ENCODE peak calls at places on chromosomes 7 and 10, in five cellular contexts. One of them, this sample, is unnamed.

GRCh38 chr7:39663263-39663662 is 39.9 kb downstream of the RALA start:
- DNase-seq in transverse colon: no peak
- DNase-seq in left ventricle myocardium inferior: no peak
- DNase-seq in lower leg skin: no peak
- DNase-seq in progenitor cell of endocrine pancreas: no peak
- DNase-seq in this sample: no peak

GRCh38 chr7:50415844-50416243 is 34.3 kb downstream of the FIGNL1 start:
- DNase-seq in transverse colon: no peak
- DNase-seq in left ventricle myocardium inferior: no peak
- DNase-seq in lower leg skin: no peak
- DNase-seq in progenitor cell of endocrine pancreas: no peak
- DNase-seq in this sample: no peak

GRCh38 chr10:127612-128432 is 7.4 kb upstream of the ZMYND11 start:
- DNase-seq in transverse colon: peak
- DNase-seq in left ventricle myocardium inferior: no peak
- DNase-seq in lower leg skin: no peak
- DNase-seq in progenitor cell of endocrine pancreas: no peak
- DNase-seq in this sample: peak

GRCh38 chr7:76364198-76364584 is 5.4 kb upstream of the YWHAG start:
- DNase-seq in transverse colon: no peak
- DNase-seq in left ventricle myocardium inferior: no peak
- DNase-seq in lower leg skin: no peak
- DNase-seq in progenitor cell of endocrine pancreas: no peak
- DNase-seq in this sample: no peak

GRCh38 chr7:142754681-142755575 is 5.7 kb downstream of the PRSS1 start:
- DNase-seq in transverse colon: no peak
- DNase-seq in left ventricle myocardium inferior: no peak
- DNase-seq in lower leg skin: peak
- DNase-seq in progenitor cell of endocrine pancreas: no peak
- DNase-seq in this sample: no peak

GRCh38 chr10:69738071-69738470 is 63.6 kb upstream of the COL13A1 start:
- DNase-seq in transverse colon: no peak
- DNase-seq in left ventricle myocardium inferior: no peak
- DNase-seq in lower leg skin: no peak
- DNase-seq in progenitor cell of endocrine pancreas: no peak
- DNase-seq in this sample: no peak

GRCh38 chr10:28095791-28096367 is 97.0 kb upstream of the ODAD2 start:
- DNase-seq in transverse colon: no peak
- DNase-seq in left ventricle myocardium inferior: no peak
- DNase-seq in lower leg skin: no peak
- DNase-seq in progenitor cell of endocrine pancreas: no peak
- DNase-seq in this sample: no peak

GRCh38 chr10:13470270-13470669 is 58.5 kb downstream of the BEND7 start:
- DNase-seq in transverse colon: no peak
- DNase-seq in left ventricle myocardium inferior: no peak
- DNase-seq in lower leg skin: no peak
- DNase-seq in progenitor cell of endocrine pancreas: no peak
- DNase-seq in this sample: no peak

GRCh38 chr7:135712182-135712782 is 15.7 kb downstream of the SLC13A4 start:
- DNase-seq in transverse colon: no peak
- DNase-seq in left ventricle myocardium inferior: no peak
- DNase-seq in lower leg skin: no peak
- DNase-seq in progenitor cell of endocrine pancreas: no peak
- DNase-seq in this sample: no peak

GRCh38 chr10:124640538-124641231 is 103.5 kb downstream of the FAM53B start:
- DNase-seq in transverse colon: no peak
- DNase-seq in left ventricle myocardium inferior: no peak
- DNase-seq in lower leg skin: no peak
- DNase-seq in progenitor cell of endocrine pancreas: no peak
- DNase-seq in this sample: no peak

GRCh38 chr7:31192996-31193395 is 140.9 kb downstream of the ADCYAP1R1 start:
- DNase-seq in transverse colon: peak
- DNase-seq in left ventricle myocardium inferior: peak
- DNase-seq in lower leg skin: no peak
- DNase-seq in progenitor cell of endocrine pancreas: peak
- DNase-seq in this sample: peak

GRCh38 chr10:97882142-97883091 is 32.8 kb downstream of the GOLGA7B start:
- DNase-seq in transverse colon: no peak
- DNase-seq in left ventricle myocardium inferior: no peak
- DNase-seq in lower leg skin: no peak
- DNase-seq in progenitor cell of endocrine pancreas: no peak
- DNase-seq in this sample: no peak

GRCh38 chr7:47094462-47094861 is 487.4 kb downstream of the TNS3 start:
- DNase-seq in transverse colon: no peak
- DNase-seq in left ventricle myocardium inferior: no peak
- DNase-seq in lower leg skin: no peak
- DNase-seq in progenitor cell of endocrine pancreas: no peak
- DNase-seq in this sample: no peak

GRCh38 chr7:31126976-31127375 is 74.9 kb downstream of the ADCYAP1R1 start:
- DNase-seq in transverse colon: no peak
- DNase-seq in left ventricle myocardium inferior: no peak
- DNase-seq in lower leg skin: no peak
- DNase-seq in progenitor cell of endocrine pancreas: no peak
- DNase-seq in this sample: no peak

GRCh38 chr10:58326967-58327381 is 7.8 kb upstream of the UBE2D1 start:
- DNase-seq in transverse colon: no peak
- DNase-seq in left ventricle myocardium inferior: peak
- DNase-seq in lower leg skin: peak
- DNase-seq in progenitor cell of endocrine pancreas: no peak
- DNase-seq in this sample: no peak

GRCh38 chr10:6912424-6912823 is 332.3 kb upstream of the PRKCQ start:
- DNase-seq in transverse colon: no peak
- DNase-seq in left ventricle myocardium inferior: no peak
- DNase-seq in lower leg skin: no peak
- DNase-seq in progenitor cell of endocrine pancreas: no peak
- DNase-seq in this sample: no peak

GRCh38 chr10:25263931-25264330 is 89.1 kb downstream of the GPR158 start:
- DNase-seq in transverse colon: no peak
- DNase-seq in left ventricle myocardium inferior: no peak
- DNase-seq in lower leg skin: no peak
- DNase-seq in progenitor cell of endocrine pancreas: no peak
- DNase-seq in this sample: no peak

GRCh38 chr10:97574374-97575100 is 2.0 kb downstream of the ANKRD2 start:
- DNase-seq in transverse colon: peak
- DNase-seq in left ventricle myocardium inferior: peak
- DNase-seq in lower leg skin: no peak
- DNase-seq in progenitor cell of endocrine pancreas: no peak
- DNase-seq in this sample: no peak

GRCh38 chr7:132428247-132428919 is 147.9 kb downstream of the PLXNA4 start:
- DNase-seq in transverse colon: no peak
- DNase-seq in left ventricle myocardium inferior: no peak
- DNase-seq in lower leg skin: no peak
- DNase-seq in progenitor cell of endocrine pancreas: no peak
- DNase-seq in this sample: no peak

GRCh38 chr10:120172371-120172770 is 279.8 kb downstream of the SEC23IP start:
- DNase-seq in transverse colon: no peak
- DNase-seq in left ventricle myocardium inferior: no peak
- DNase-seq in lower leg skin: no peak
- DNase-seq in progenitor cell of endocrine pancreas: no peak
- DNase-seq in this sample: no peak

GRCh38 chr10:132428486-132428885 is 31.5 kb downstream of the PWWP2B start:
- DNase-seq in transverse colon: no peak
- DNase-seq in left ventricle myocardium inferior: no peak
- DNase-seq in lower leg skin: no peak
- DNase-seq in progenitor cell of endocrine pancreas: no peak
- DNase-seq in this sample: no peak

GRCh38 chr7:116977172-116977571 is 23.9 kb downstream of the ST7 start:
- DNase-seq in transverse colon: no peak
- DNase-seq in left ventricle myocardium inferior: no peak
- DNase-seq in lower leg skin: no peak
- DNase-seq in progenitor cell of endocrine pancreas: no peak
- DNase-seq in this sample: no peak

GRCh38 chr10:61475449-61475873 is 22.3 kb upstream of the TMEM26 start:
- DNase-seq in transverse colon: no peak
- DNase-seq in left ventricle myocardium inferior: no peak
- DNase-seq in lower leg skin: no peak
- DNase-seq in progenitor cell of endocrine pancreas: no peak
- DNase-seq in this sample: no peak

GRCh38 chr7:36795451-36796021 is 71.2 kb upstream of the AOAH start:
- DNase-seq in transverse colon: no peak
- DNase-seq in left ventricle myocardium inferior: no peak
- DNase-seq in lower leg skin: no peak
- DNase-seq in progenitor cell of endocrine pancreas: no peak
- DNase-seq in this sample: no peak

GRCh38 chr10:36943534-36943933 is 181.9 kb upstream of the ANKRD30A start:
- DNase-seq in transverse colon: no peak
- DNase-seq in left ventricle myocardium inferior: no peak
- DNase-seq in lower leg skin: no peak
- DNase-seq in progenitor cell of endocrine pancreas: no peak
- DNase-seq in this sample: no peak

GRCh38 chr7:142380064-142380463 is 122.2 kb upstream of the PRSS58 start:
- DNase-seq in transverse colon: no peak
- DNase-seq in left ventricle myocardium inferior: no peak
- DNase-seq in lower leg skin: no peak
- DNase-seq in progenitor cell of endocrine pancreas: no peak
- DNase-seq in this sample: no peak

GRCh38 chr7:35519971-35520809 is 174.7 kb downstream of the HERPUD2 start:
- DNase-seq in transverse colon: peak
- DNase-seq in left ventricle myocardium inferior: peak
- DNase-seq in lower leg skin: no peak
- DNase-seq in progenitor cell of endocrine pancreas: peak
- DNase-seq in this sample: peak

DNA sequence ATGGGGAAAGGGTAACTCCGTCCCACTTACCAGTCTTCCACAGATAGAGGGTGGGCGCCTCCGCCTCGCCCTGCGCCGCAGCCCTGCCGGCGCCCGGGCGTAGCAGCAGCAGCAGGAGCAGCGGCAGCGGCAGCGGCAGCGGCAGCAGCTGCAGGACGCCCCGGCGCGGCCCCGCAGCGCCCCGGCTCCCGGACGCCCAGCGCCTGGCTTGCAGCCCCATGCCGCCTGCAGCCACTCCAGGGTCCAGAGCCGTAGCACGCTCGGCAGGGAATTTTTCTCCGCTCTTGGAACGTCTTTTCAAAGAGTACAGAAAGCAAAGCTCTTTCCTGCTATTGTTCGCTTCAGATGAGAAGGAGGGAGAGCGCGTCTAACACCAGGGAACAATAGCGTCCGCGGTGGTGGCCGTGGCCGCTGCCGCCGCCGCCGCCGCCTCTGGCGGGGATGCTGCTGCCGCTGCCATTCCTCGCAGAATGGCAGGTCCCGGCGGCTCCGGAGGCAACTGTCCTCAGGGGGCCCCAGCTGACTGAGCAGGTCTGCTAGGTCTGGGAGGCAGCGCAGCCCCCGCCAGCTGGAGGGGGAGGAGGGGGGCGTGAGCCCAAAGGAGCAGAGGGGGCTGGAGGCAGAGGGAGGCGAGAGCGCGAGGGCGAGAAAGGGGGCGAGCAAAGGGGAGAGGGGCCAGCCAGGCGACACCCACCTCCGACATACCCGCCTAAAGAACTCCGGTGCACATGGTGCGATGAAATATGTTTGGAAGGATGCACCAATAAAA is at the start of gene THSD7A:
- DNase-seq in transverse colon: peak
- DNase-seq in left ventricle myocardium inferior: peak
- DNase-seq in lower leg skin: peak
- DNase-seq in progenitor cell of endocrine pancreas: peak
- DNase-seq in this sample: peak
- TF ChIP-seq CTCF in transverse colon: no peak
- TF ChIP-seq CTCF in left ventricle myocardium inferior: no peak
- TF ChIP-seq CTCF in lower leg skin: no peak
- TF ChIP-seq CTCF in progenitor cell of endocrine pancreas: peak
- TF ChIP-seq CTCF in this sample: no peak

DNA sequence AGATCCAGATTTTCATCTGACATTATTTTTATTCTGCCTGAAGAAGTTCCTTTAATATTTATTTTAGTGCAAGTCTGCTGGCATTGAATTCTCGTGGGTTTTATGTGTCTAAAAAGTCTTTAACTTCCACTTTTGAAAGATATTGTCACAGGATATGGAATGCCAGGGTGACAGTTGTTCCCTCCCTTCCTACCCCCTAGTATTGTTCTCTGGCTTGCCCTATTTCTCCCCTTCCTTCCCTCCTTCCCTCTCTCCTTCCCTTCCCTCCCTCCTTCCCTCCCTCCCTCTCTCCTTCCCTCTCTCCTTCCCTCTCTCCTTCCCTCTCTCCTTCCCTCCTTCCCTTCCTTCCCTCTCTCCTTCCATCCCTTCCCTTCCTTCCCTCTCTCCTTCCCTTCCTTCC is 14.9 kb downstream of the OLAH start:
- DNase-seq in transverse colon: no peak
- DNase-seq in left ventricle myocardium inferior: no peak
- DNase-seq in lower leg skin: no peak
- DNase-seq in progenitor cell of endocrine pancreas: no peak
- DNase-seq in this sample: no peak
- TF ChIP-seq CTCF in transverse colon: no peak
- TF ChIP-seq CTCF in left ventricle myocardium inferior: no peak
- TF ChIP-seq CTCF in lower leg skin: no peak
- TF ChIP-seq CTCF in progenitor cell of endocrine pancreas: no peak
- TF ChIP-seq CTCF in this sample: no peak

GRCh38 chr7:20588678-20589077 is 26.8 kb upstream of the ABCB5 start:
- DNase-seq in transverse colon: no peak
- DNase-seq in left ventricle myocardium inferior: no peak
- DNase-seq in lower leg skin: no peak
- DNase-seq in progenitor cell of endocrine pancreas: no peak
- DNase-seq in this sample: no peak
- TF ChIP-seq CTCF in transverse colon: no peak
- TF ChIP-seq CTCF in left ventricle myocardium inferior: no peak
- TF ChIP-seq CTCF in lower leg skin: no peak
- TF ChIP-seq CTCF in progenitor cell of endocrine pancreas: no peak
- TF ChIP-seq CTCF in this sample: no peak

GRCh38 chr7:2802504-2803341 is 41.4 kb downstream of the GNA12 start:
- DNase-seq in transverse colon: no peak
- DNase-seq in left ventricle myocardium inferior: peak
- DNase-seq in lower leg skin: peak
- DNase-seq in progenitor cell of endocrine pancreas: no peak
- DNase-seq in this sample: no peak

GRCh38 chr7:2803755-2804154 is 40.4 kb downstream of the GNA12 start:
- DNase-seq in transverse colon: no peak
- DNase-seq in left ventricle myocardium inferior: no peak
- DNase-seq in lower leg skin: peak
- DNase-seq in progenitor cell of endocrine pancreas: no peak
- DNase-seq in this sample: no peak

GRCh38 chr7:2803342-2803692 is 40.8 kb downstream of the GNA12 start:
- DNase-seq in transverse colon: no peak
- DNase-seq in left ventricle myocardium inferior: no peak
- DNase-seq in lower leg skin: no peak
- DNase-seq in progenitor cell of endocrine pancreas: no peak
- DNase-seq in this sample: no peak

GRCh38 chr7:2805213-2806003 is 38.7 kb downstream of the GNA12 start:
- DNase-seq in transverse colon: no peak
- DNase-seq in left ventricle myocardium inferior: peak
- DNase-seq in lower leg skin: peak
- DNase-seq in progenitor cell of endocrine pancreas: no peak
- DNase-seq in this sample: no peak

DNA sequence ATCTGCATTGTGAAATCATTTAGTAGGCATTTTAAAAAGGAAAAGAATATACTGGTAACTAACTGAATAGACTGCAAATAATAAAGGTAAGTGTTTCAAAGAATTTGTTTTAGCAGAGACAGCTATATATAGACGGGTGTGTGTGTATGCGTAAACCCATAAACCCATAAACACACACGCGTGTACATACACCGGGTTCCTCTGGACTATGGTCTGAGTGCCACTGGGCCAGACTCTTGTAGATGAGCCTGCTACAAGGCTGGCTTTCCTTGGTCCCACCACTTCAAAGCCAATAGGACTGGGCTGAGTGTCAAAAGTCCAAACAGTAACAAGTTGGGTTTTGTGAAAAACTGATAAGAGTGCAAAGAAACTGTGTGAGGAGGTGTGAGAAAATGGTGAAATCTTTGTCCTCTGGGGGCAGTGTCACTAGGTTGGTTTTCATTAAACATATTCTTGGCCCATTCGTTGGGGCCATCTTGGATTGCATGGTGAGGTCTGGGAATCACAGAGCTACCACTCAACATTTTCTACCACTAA is 39.8 kb downstream of the GNA12 start:
- DNase-seq in transverse colon: peak
- DNase-seq in left ventricle myocardium inferior: no peak
- DNase-seq in lower leg skin: peak
- DNase-seq in progenitor cell of endocrine pancreas: no peak
- DNase-seq in this sample: no peak
- TF ChIP-seq CTCF in transverse colon: peak
- TF ChIP-seq CTCF in left ventricle myocardium inferior: no peak
- TF ChIP-seq CTCF in lower leg skin: no peak
- TF ChIP-seq CTCF in progenitor cell of endocrine pancreas: peak
- TF ChIP-seq CTCF in this sample: no peak

This sample was measured in endothelial cell.